ENCODE peak calls at places on chromosomes 3 and 15, in five cellular contexts. I, M, U, P and L are unnamed samples.

GRCh38 chr15:70863450-70864218 is 9.7 kb upstream of the LARP6 start:
- DNase-seq in M (no peak), P (no peak), I (no peak), U (peak), L (no peak)

GRCh38 chr15:90685688-90686434 is 31.3 kb upstream of the BLM start:
- DNase-seq in U (no peak), P (no peak), I (no peak), M (no peak), L (no peak)

GRCh38 chr15:73950479-73951043 is 24.3 kb downstream of the LOXL1 start:
- DNase-seq in U (no peak), M (no peak), I (no peak), P (no peak), L (no peak)

GRCh38 chr3:154548341-154548740 is 118.4 kb upstream of the GPR149 start:
- DNase-seq in P (no peak), U (no peak), M (no peak), I (no peak), L (no peak)

GRCh38 chr15:87680200-87680599 is 576.3 kb downstream of the NTRK3 start:
- DNase-seq in P (no peak), U (no peak), M (no peak), I (no peak), L (no peak)

GRCh38 chr3:140376136-140376889 is 301.6 kb upstream of the TRIM42 start:
- DNase-seq in M (no peak), P (no peak), U (no peak), I (no peak), L (no peak)

GRCh38 chr3:101466465-101467309 is 46.3 kb downstream of the SENP7 start:
- DNase-seq in I (peak), M (peak), U (peak), P (no peak), L (peak)

GRCh38 chr3:151476344-151477018 is 15.6 kb upstream of the IGSF10 start:
- DNase-seq in P (no peak), U (no peak), M (peak), I (no peak), L (no peak)

GRCh38 chr15:42880121-42880520 is 40.5 kb downstream of the TTBK2 start:
- DNase-seq in M (no peak), I (no peak), U (no peak), P (no peak), L (no peak)

GRCh38 chr3:64462203-64463120 is 225.3 kb downstream of the ADAMTS9 start:
- DNase-seq in I (no peak), P (no peak), M (no peak), U (peak), L (no peak)

GRCh38 chr15:61256231-61256630 is 27.1 kb upstream of the RORA start:
- DNase-seq in U (no peak), P (no peak), I (no peak), M (no peak), L (no peak)

GRCh38 chr3:42014949-42015533 is 53.1 kb upstream of the ULK4 start:
- DNase-seq in I (no peak), U (peak), M (no peak), P (no peak), L (no peak)

GRCh38 chr15:44035781-44036699 is 159.0 kb downstream of the FRMD5 start:
- DNase-seq in I (no peak), M (no peak), P (no peak), U (no peak), L (no peak)

GRCh38 chr15:52734329-52734728 is 55.1 kb upstream of the ATOSA start:
- DNase-seq in P (peak), I (no peak), M (no peak), U (no peak), L (no peak)

GRCh38 chr15:75666823-75667501 is 19.2 kb downstream of the SNX33 start:
- DNase-seq in M (no peak), U (peak), I (no peak), P (peak), L (no peak)

GRCh38 chr15:75671684-75672083 is 24.0 kb downstream of the SNX33 start:
- DNase-seq in U (no peak), P (no peak), I (no peak), M (no peak), L (no peak)

GRCh38 chr15:75669191-75669878 is 21.6 kb downstream of the SNX33 start:
- DNase-seq in I (no peak), U (no peak), P (peak), M (no peak), L (no peak)

GRCh38 chr15:75672111-75672602 is 24.4 kb downstream of the SNX33 start:
- DNase-seq in U (no peak), I (no peak), M (no peak), P (no peak), L (no peak)

DNA sequence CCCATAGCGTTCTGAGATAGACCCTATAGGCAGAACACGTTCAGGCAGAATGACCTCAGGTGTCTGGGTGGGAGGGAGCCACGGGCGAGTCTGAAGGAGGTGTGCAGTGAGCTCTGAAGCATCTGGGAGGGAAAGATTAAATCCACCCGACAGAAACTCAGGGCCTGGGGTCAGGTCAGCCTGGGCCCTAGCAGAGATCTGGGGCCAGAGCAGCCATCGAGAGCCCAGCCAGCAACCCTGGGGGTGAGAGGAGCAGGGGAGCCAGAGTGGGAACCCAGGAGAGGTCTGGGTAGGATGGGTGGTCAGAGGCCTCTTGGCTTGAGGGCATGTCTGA is 22.1 kb downstream of the SNX33 start:
- DNase-seq in M (no peak), I (no peak), P (no peak), U (no peak), L (no peak)
- H3K4ac ChIP-seq in M (no peak), I (no peak), P (no peak), U (no peak), L (no peak)

DNA sequence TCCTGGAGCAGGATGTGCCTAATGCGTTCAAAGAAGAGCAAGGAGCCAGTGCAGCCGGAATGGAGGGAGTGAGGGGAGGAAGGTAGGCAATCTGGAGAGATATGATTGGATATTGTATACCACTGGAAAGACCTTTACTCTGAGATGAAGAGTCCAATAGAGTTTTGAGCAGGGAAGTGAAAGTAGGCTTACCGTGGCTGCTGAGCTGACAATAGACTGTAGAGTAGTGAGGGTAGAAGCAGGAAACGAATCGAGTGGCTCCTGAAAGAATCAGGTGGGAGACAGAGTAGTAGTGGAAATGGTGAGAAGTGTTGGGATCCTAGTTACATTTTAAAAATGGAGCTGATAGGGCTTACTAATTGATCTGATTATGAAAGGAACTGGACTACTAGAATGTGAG is 51.8 kb upstream of the NUDT16 start:
- DNase-seq in P (no peak), U (no peak), M (no peak), I (no peak), L (no peak)
- H2BK12ac ChIP-seq in P (no peak), U (no peak), M (no peak), I (no peak), L (no peak)

GRCh38 chr15:59306520-59307163 is 66.0 kb downstream of the MYO1E start:
- DNase-seq in P (no peak), U (no peak), I (no peak), M (no peak), L (no peak)
- H3K4ac ChIP-seq in P (no peak), U (peak), I (no peak), M (no peak), L (no peak)

GRCh38 chr15:38667875-38668274 is 103.3 kb upstream of the RASGRP1 start:
- DNase-seq in M (no peak), I (no peak), P (no peak), U (no peak), L (no peak)
- H2BK12ac ChIP-seq in M (no peak), I (no peak), P (no peak), U (no peak), L (no peak)

DNA sequence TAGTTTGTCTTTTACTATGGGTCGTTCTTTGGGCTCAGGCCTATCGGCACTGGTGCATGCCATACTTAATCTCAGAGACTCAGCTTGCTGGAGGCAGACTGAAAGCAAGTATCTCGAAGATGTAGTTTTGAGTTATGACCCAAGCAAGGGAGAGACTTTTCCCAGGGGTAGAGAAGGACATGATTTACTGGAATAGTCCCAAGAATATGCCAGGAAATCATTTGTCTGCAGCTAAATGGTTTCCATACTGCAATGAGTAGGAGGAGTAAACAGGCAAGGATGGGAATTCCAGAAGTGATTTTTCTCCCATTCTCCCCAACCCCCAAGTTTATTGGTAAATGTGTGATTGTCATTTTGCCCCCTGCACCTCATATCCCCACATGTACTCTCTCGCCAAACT is 35.4 kb upstream of the LACTB start:
- DNase-seq in U (peak), I (no peak), M (no peak), P (no peak), L (no peak)
- H3K4ac ChIP-seq in U (no peak), I (no peak), M (no peak), P (no peak), L (no peak)